ENCODE peak calls at places on chromosomes 2 and 18, in seven cellular contexts. T is tibial nerve, W is fibroblast of pulmonary artery, R is AG04450, H is IMR-90, O is breast epithelium, D is AG10803. F is an unnamed sample.

GRCh38 chr2:38178142-38178541 is 102.2 kb upstream of the CYP1B1 start:
- DNase-seq in T (peak), W (peak), R (no peak), H (no peak), O (peak), D (peak), F (no peak)

GRCh38 chr2:96254592-96254991 is 11.2 kb downstream of the TMEM127 start:
- DNase-seq in T (no peak), W (no peak), R (no peak), H (no peak), O (no peak), D (no peak), F (no peak)

GRCh38 chr2:20496069-20496468 is 49.2 kb downstream of the RHOB start:
- DNase-seq in T (no peak), W (peak), R (no peak), H (peak), O (peak), D (peak), F (no peak)

GRCh38 chr18:10140461-10140911 is 226.7 kb downstream of the VAPA start:
- DNase-seq in T (no peak), W (no peak), R (no peak), H (peak), O (no peak), D (peak), F (no peak)

GRCh38 chr2:6482256-6482655 is 383.5 kb downstream of the CMPK2 start:
- DNase-seq in T (no peak), W (no peak), R (no peak), H (no peak), O (no peak), D (no peak), F (no peak)

GRCh38 chr18:63980896-63981454 is 11.1 kb downstream of the SERPINB8 start:
- DNase-seq in T (no peak), W (no peak), R (no peak), H (no peak), O (no peak), D (no peak), F (no peak)

GRCh38 chr2:201833796-201834195 is 27.5 kb downstream of the CDK15 start:
- DNase-seq in T (no peak), W (no peak), R (no peak), H (no peak), O (no peak), D (no peak), F (no peak)

GRCh38 chr2:120053891-120054290 is 41.0 kb downstream of the EPB41L5 start:
- DNase-seq in T (no peak), W (peak), R (no peak), H (peak), O (no peak), D (peak), F (no peak)

GRCh38 chr2:69177063-69177771 is 164.2 kb downstream of the ANTXR1 start:
- DNase-seq in T (peak), W (peak), R (peak), H (peak), O (no peak), D (peak), F (peak)

GRCh38 chr2:112627060-112628040 is 18.4 kb upstream of the SLC20A1 start:
- DNase-seq in T (no peak), W (peak), R (peak), H (peak), O (peak), D (peak), F (peak)

GRCh38 chr18:74416124-74416523 is 41.0 kb downstream of the DIPK1C start:
- DNase-seq in T (no peak), W (no peak), R (no peak), H (no peak), O (no peak), D (no peak), F (no peak)

GRCh38 chr2:127810156-127810636 is 775 bp downstream of the WDR33 start:
- DNase-seq in T (no peak), W (peak), R (no peak), H (peak), O (no peak), D (peak), F (peak)

GRCh38 chr2:117825437-117825836 is 10.9 kb downstream of the DDX18 start:
- DNase-seq in T (no peak), W (no peak), R (no peak), H (no peak), O (no peak), D (no peak), F (no peak)

GRCh38 chr2:196074631-196075030 is 6.0 kb upstream of the DNAH7 start:
- DNase-seq in T (no peak), W (no peak), R (no peak), H (no peak), O (no peak), D (no peak), F (no peak)

GRCh38 chr2:171852489-171852888 is 41.6 kb downstream of the SLC25A12 start:
- DNase-seq in T (no peak), W (no peak), R (no peak), H (peak), O (no peak), D (peak), F (no peak)

GRCh38 chr2:99471635-99472326 is 18.0 kb downstream of the REV1 start:
- DNase-seq in T (no peak), W (no peak), R (no peak), H (no peak), O (no peak), D (no peak), F (no peak)

GRCh38 chr2:136116111-136116812 is 1.7 kb downstream of the CXCR4 start:
- DNase-seq in T (no peak), W (peak), R (no peak), H (no peak), O (no peak), D (no peak), F (no peak)

GRCh38 chr2:70523996-70524965 is 29.3 kb downstream of the TGFA start:
- DNase-seq in T (no peak), W (peak), R (no peak), H (peak), O (peak), D (peak), F (peak)

GRCh38 chr2:240993446-240994160 is 4.8 kb upstream of the SNED1 start:
- DNase-seq in T (peak), W (no peak), R (no peak), H (no peak), O (no peak), D (no peak), F (no peak)

GRCh38 chr18:21191596-21192307 is 50.3 kb upstream of the GREB1L start:
- DNase-seq in T (no peak), W (peak), R (peak), H (peak), O (no peak), D (peak), F (no peak)

GRCh38 chr2:134217924-134218323 is 35.9 kb upstream of the MGAT5 start:
- DNase-seq in T (no peak), W (no peak), R (no peak), H (peak), O (no peak), D (peak), F (no peak)

GRCh38 chr18:25042641-25043051 is 309.3 kb downstream of the ZNF521 start:
- DNase-seq in T (no peak), W (peak), R (no peak), H (no peak), O (no peak), D (no peak), F (no peak)

GRCh38 chr2:96792772-96793749 is 23.0 kb upstream of the CNNM3 start:
- DNase-seq in T (no peak), W (no peak), R (no peak), H (no peak), O (no peak), D (no peak), F (no peak)

GRCh38 chr2:232926448-232927040 is 56.5 kb downstream of the SNORC start:
- DNase-seq in T (no peak), W (no peak), R (no peak), H (no peak), O (no peak), D (no peak), F (no peak)

GRCh38 chr2:160492401-160493226 is 993 bp downstream of the RBMS1 start:
- DNase-seq in T (peak), W (peak), R (no peak), H (peak), O (peak), D (peak), F (no peak)

GRCh38 chr2:191878576-191879298 is 31.8 kb upstream of the CAVIN2 start:
- DNase-seq in T (no peak), W (peak), R (peak), H (peak), O (no peak), D (peak), F (peak)

GRCh38 chr18:6205706-6206105 is 209.0 kb downstream of the L3MBTL4 start:
- DNase-seq in T (no peak), W (no peak), R (peak), H (peak), O (no peak), D (peak), F (no peak)

GRCh38 chr2:187799601-187800000 is 245.4 kb upstream of the TFPI start:
- DNase-seq in T (no peak), W (no peak), R (no peak), H (no peak), O (no peak), D (no peak), F (no peak)

GRCh38 chr18:72612894-72613537 is 68.9 kb upstream of the CBLN2 start:
- DNase-seq in T (no peak), W (no peak), R (no peak), H (no peak), O (no peak), D (no peak), F (no peak)
- H3K4me3 ChIP-seq in T (no peak), W (no peak), R (no peak), H (no peak), O (no peak), D (no peak), F (no peak)

DNA sequence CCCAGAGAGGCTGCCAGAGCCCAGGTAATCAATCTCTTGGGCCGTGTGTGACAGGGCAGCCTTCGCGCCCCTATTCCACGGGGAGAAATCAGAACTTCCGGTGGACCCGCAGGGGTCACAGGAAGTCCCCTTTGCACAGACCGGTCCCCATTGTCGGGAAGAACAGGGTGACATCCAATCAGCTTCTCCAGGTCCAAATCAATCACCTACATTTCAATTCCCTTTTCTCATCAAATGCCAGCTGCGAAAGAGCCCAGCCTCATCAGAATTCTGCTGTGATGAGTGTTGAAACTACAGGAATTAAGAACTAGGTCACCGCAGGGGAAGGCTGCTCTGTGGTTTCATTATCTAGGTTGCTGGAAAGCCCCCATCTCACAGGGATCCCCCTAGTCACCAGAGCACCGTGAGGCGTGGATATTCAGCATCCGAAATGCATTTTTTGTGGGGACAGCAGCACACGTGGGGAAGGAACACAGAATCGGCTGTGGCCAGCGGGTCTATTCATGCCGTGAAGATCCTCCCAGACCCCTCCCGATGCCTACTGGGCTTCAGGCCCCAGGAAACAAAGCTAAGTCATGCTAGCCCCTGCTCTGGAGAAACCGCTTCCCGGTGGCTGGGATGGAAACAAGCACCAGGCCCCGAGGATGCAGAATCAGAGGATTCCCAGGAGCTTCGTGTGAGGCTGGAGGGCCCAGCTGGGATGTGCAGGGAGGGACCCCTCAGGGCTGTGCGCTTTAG is 193.7 kb upstream of the ID2 start:
- DNase-seq in T (no peak), W (peak), R (no peak), H (no peak), O (no peak), D (no peak), F (no peak)
- TF ChIP-seq CTCF in T (no peak), W (no peak), R (no peak), H (no peak), O (no peak), D (no peak), F (no peak)

GRCh38 chr18:22558945-22559385 is 141.2 kb upstream of the CTAGE1 start:
- DNase-seq in T (no peak), W (peak), R (no peak), H (peak), O (no peak), D (peak), F (no peak)

GRCh38 chr18:22559414-22560282 is 141.9 kb upstream of the CTAGE1 start:
- DNase-seq in T (no peak), W (peak), R (no peak), H (peak), O (no peak), D (peak), F (no peak)

GRCh38 chr18:22557160-22557941 is 139.6 kb upstream of the CTAGE1 start:
- DNase-seq in T (no peak), W (peak), R (no peak), H (no peak), O (no peak), D (no peak), F (no peak)

GRCh38 chr18:22560797-22561196 is 143.1 kb upstream of the CTAGE1 start:
- DNase-seq in T (no peak), W (no peak), R (no peak), H (no peak), O (no peak), D (no peak), F (no peak)

GRCh38 chr18:22560283-22560627 is 142.5 kb upstream of the CTAGE1 start:
- DNase-seq in T (no peak), W (no peak), R (no peak), H (no peak), O (no peak), D (no peak), F (peak)
- H3K4me3 ChIP-seq in T (peak), W (peak), R (peak), H (peak), O (peak), D (peak), F (peak)

GRCh38 chr2:111134082-111134481 is 13.4 kb downstream of the BCL2L11 start:
- DNase-seq in T (no peak), W (no peak), R (no peak), H (no peak), O (no peak), D (no peak), F (no peak)
- TF ChIP-seq CTCF in T (no peak), W (peak), R (no peak), H (no peak), O (no peak), D (no peak), F (no peak)

GRCh38 chr2:10425656-10426055 is 22.5 kb downstream of the ODC1 start:
- DNase-seq in T (no peak), W (no peak), R (no peak), H (no peak), O (no peak), D (no peak), F (no peak)

GRCh38 chr2:10428355-10428754 is 19.8 kb downstream of the ODC1 start:
- DNase-seq in T (no peak), W (no peak), R (no peak), H (no peak), O (no peak), D (no peak), F (no peak)

GRCh38 chr2:10427568-10427975 is 20.6 kb downstream of the ODC1 start:
- DNase-seq in T (no peak), W (no peak), R (no peak), H (no peak), O (no peak), D (peak), F (no peak)

GRCh38 chr2:10424916-10425505 is 23.1 kb downstream of the ODC1 start:
- DNase-seq in T (no peak), W (no peak), R (no peak), H (no peak), O (no peak), D (no peak), F (no peak)

DNA sequence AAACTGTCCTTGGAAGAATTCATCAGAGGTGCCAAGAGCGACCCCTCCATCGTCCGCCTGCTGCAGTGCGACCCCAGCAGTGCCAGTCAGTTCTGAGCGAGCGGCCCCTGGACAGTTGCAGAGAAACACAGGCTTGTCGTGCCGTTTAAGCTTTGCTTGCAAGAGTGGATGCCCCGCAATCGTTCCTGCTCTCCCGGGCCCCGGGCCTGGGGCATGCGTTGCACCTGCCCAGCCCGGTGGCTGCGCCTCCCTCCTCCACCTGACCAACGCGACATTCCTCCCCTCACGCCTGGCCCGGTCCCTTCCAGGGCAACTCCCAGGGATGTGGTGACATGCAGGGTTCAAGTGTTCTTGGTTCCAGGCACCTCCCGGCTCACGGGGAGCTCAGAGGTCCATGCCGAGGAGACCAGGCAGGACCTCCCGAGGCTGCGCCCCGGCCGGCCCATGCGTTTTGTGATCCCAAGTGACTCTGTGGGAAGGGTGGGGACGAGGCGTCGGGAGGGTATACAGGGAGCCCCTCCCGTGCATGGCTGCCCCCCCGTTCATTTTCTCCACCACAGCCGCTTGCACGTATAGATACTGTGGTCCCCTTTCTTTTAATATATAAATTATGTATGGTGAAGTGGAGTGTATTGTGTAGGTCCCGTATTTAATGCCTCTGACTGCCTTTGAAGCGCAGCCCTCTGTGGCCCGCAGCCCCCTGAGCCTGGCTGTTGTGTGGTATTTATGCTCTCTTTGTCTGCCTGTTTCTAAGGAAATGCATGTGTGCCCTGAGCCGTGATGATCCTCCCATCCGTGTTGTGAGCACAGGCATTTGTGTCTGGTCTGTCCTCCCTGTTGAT is 21.2 kb downstream of the ODC1 start:
- DNase-seq in T (no peak), W (no peak), R (no peak), H (no peak), O (no peak), D (peak), F (no peak)
- H3K4me3 ChIP-seq in T (no peak), W (no peak), R (no peak), H (no peak), O (no peak), D (no peak), F (no peak)

F was measured in retinal pigment epithelial cell.